ENCODE peak calls at places on chromosomes 6 and 20, in five cellular contexts. M is prostate gland, T is heart right ventricle, R is kidney, V is PC-3. W is an unnamed sample. For H3K4me1 and H3K9me3, the result is how much of the 10 kb centered on the place peaks cover.

GRCh38 chr20:5668529-5668868 is 81.7 kb upstream of the SHLD1 start:
- DNase-seq in M (peak), R (no peak), V (no peak), T (no peak), W (no peak)

GRCh38 chr6:163232649-163233048 is 181.9 kb upstream of the QKI start:
- DNase-seq in V (no peak), M (no peak), T (no peak), R (no peak), W (no peak)

GRCh38 chr20:12337601-12338000 is 419.9 kb downstream of the BTBD3 start:
- DNase-seq in T (no peak), M (no peak), V (no peak), R (no peak), W (no peak)

GRCh38 chr6:43942011-43942442 is 172.0 kb downstream of the VEGFA start:
- DNase-seq in R (no peak), V (no peak), T (no peak), M (no peak), W (no peak)

GRCh38 chr6:147204060-147204785 is at the start of gene STXBP5:
- DNase-seq in T (peak), M (peak), V (peak), R (peak), W (peak)

GRCh38 chr6:35737413-35738211 is 780 bp downstream of the ARMC12 start:
- DNase-seq in V (peak), T (no peak), R (no peak), M (peak), W (no peak)

GRCh38 chr6:7169296-7169721 is 61.5 kb downstream of the RREB1 start:
- DNase-seq in T (peak), R (peak), V (no peak), M (no peak), W (no peak)

GRCh38 chr6:161631676-161632194 is 357.9 kb upstream of the AGPAT4 start:
- DNase-seq in V (no peak), R (no peak), T (no peak), M (no peak), W (peak)

DNA sequence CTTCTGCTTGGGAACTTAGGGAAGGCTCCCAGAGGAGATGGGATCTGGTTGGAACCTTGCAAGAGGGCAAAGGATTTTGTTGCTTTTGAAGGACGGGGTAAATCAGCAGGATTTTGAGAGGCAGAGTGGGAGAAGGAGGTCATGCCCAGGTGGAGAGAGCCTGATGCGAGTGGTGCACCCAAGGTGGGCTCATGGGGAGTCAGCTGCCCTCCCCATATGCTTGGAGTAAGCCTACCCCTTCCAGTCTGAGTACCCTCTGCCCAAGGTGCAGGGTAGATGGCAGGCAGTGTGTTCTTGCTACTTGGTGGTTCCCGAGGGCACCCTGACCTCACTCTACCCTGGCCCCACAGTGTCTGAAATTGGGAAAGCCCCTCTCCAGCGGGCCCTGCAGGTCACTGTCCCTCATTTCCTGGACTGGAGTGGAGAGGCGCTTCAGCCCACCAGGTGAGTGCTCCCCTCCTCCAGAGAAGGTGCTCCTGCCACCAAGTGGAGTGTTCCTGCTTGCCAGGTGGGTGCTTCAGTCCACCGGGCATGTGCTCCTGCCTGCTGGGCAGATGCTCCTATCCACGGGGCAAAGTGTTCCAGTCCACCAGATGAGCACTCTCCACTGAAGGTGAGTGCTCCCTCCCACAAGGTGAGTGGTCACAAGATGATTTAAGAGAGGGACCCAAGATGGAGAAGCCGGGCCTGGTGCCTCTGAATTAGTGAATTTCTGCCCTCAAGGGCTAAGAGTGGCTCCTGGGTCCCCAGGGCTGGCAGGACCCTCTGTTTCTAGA is 3.4 kb downstream of the BPIFB2 start:
- DNase-seq in R (no peak), V (no peak), T (no peak), M (no peak), W (no peak)
- H3K4me1 ChIP-seq in R (under half), V (under half), T (under half), M (under half), W (under half)

DNA sequence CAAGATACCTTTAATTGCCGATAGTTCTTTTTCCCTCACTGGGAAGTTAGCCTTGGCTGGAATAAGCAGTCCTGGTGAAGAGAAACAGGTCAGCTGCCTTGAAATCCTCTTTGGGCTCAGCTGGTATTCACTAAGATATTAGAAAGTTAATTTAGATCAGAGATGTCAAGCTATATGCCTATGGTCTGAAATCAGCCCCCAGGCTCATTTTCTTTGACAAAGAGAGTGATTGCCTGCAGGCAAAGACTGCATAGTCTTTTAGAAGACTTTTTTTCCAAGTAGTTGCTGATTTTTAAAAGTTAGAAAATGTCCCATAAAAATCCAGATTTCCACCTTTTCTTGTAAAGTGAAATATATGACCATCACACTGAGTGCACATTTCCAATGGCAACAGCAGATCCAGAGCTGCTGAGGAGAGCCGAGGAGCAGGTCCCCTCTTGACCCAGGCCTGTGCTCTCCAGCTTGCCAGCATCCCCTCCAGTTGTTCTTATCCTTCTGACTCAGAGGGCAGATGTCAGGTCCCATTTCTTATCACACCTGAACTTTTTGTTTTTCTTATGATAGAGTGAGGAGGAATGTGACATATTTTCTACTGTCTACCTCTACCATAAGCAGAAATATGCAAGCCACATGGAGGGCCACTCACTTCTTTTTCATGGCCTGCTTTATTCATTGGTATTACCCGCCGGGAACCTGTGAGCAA is 17.7 kb upstream of the L3MBTL3 start:
- DNase-seq in V (no peak), M (no peak), T (no peak), R (no peak), W (no peak)
- H3K9me3 ChIP-seq in V (under half), M (under half), T (under half), R (under half), W (under half)

GRCh38 chr6:142846459-142846831 is 98.5 kb downstream of the HIVEP2 start:
- DNase-seq in M (no peak), T (no peak), V (peak), R (no peak), W (no peak)
- H3K4me1 ChIP-seq in M (under half), T (half or more), V (half or more), R (under half), W (under half)

GRCh38 chr6:4817551-4817950 is 41.3 kb downstream of the CDYL start:
- DNase-seq in T (no peak), M (no peak), R (no peak), V (peak), W (no peak)
- H3K9me3 ChIP-seq in T (under half), M (under half), R (under half), V (under half), W (under half)

W was measured in HAP-1.